ENCODE peak calls at places on chromosomes 2 and 18, in four cellular contexts. Z is Karpas-422, G is A549, P is IMR-90. B is an unnamed sample.
A peak's percentile ranks its signal among the peaks of the same experiment; 100 is the strongest.

GRCh38 chr2:112047537-112048235 is 7.4 kb upstream of the TMEM87B start:
- DNase-seq in Z (no peak), G (no peak), P (no peak), B (no peak)

GRCh38 chr2:39737661-39738060 is 41.4 kb downstream of the THUMPD2 start:
- DNase-seq in Z (no peak), G (no peak), P (peak; percentile 93), B (peak; percentile 79)

GRCh38 chr2:29921560-29921915 is at the start of gene ALK:
- DNase-seq in Z (no peak), G (peak; percentile 87), P (peak; percentile 59), B (peak; percentile 88)

GRCh38 chr2:14492920-14493503 is 139.5 kb upstream of the LRATD1 start:
- DNase-seq in Z (no peak), G (no peak), P (peak; percentile 96), B (peak; percentile 96)

GRCh38 chr2:68487773-68488355 is 20.5 kb downstream of the APLF start:
- DNase-seq in Z (peak; percentile 85), G (peak; percentile 21), P (peak; percentile 53), B (peak; percentile 20)

GRCh38 chr18:50051288-50051687 is 143.7 kb downstream of the MYO5B start:
- DNase-seq in Z (no peak), G (peak; percentile 6), P (no peak), B (peak; percentile 32)

GRCh38 chr2:136527560-136527959 is 237.8 kb upstream of the THSD7B start:
- DNase-seq in Z (peak; percentile 70), G (no peak), P (no peak), B (peak; percentile 0)

GRCh38 chr2:158357699-158358098 is 98.9 kb downstream of the CCDC148 start:
- DNase-seq in Z (no peak), G (no peak), P (no peak), B (no peak)

GRCh38 chr2:233470007-233470687 is 96.4 kb downstream of the USP40 start:
- DNase-seq in Z (no peak), G (no peak), P (no peak), B (no peak)

GRCh38 chr2:60488291-60488690 is 65.2 kb downstream of the BCL11A start:
- DNase-seq in Z (no peak), G (no peak), P (no peak), B (no peak)

GRCh38 chr18:76223403-76223802 is 271.6 kb downstream of the ZNF516 start:
- DNase-seq in Z (no peak), G (no peak), P (no peak), B (no peak)

GRCh38 chr2:239819091-239819973 is 205.8 kb downstream of the NDUFA10 start:
- DNase-seq in Z (no peak), G (no peak), P (no peak), B (no peak)

GRCh38 chr2:126863336-126864015 is 35.2 kb upstream of the TEX51 start:
- DNase-seq in Z (peak; percentile 85), G (no peak), P (no peak), B (no peak)

GRCh38 chr2:239000500-239001073 is 152.7 kb downstream of the TWIST2 start:
- DNase-seq in Z (no peak), G (no peak), P (no peak), B (no peak)

GRCh38 chr2:20557226-20557625 is 93.7 kb downstream of the HS1BP3 start:
- DNase-seq in Z (no peak), G (no peak), P (no peak), B (no peak)

GRCh38 chr2:120425014-120425413 is 79.1 kb downstream of the INHBB start:
- DNase-seq in Z (no peak), G (no peak), P (no peak), B (no peak)

GRCh38 chr2:217817466-217818292 is 185.1 kb downstream of the TNS1 start:
- DNase-seq in Z (no peak), G (no peak), P (no peak), B (no peak)

GRCh38 chr2:240615830-240616547 is 9.3 kb upstream of the GPR35 start:
- DNase-seq in Z (no peak), G (no peak), P (no peak), B (no peak)

GRCh38 chr2:58569460-58570185 is 328.5 kb upstream of the FANCL start:
- DNase-seq in Z (no peak), G (no peak), P (no peak), B (peak; percentile 19)

GRCh38 chr2:20457027-20457426 is 10.2 kb downstream of the RHOB start:
- DNase-seq in Z (no peak), G (no peak), P (peak; percentile 65), B (no peak)

GRCh38 chr2:40470817-40471809 is 19.2 kb upstream of the SLC8A1 start:
- DNase-seq in Z (no peak), G (no peak), P (no peak), B (no peak)

GRCh38 chr2:204357175-204357695 is 188.0 kb upstream of the PARD3B start:
- DNase-seq in Z (no peak), G (no peak), P (no peak), B (no peak)

GRCh38 chr2:82062469-82062868 is 1757.9 kb upstream of the LRRTM1 start:
- DNase-seq in Z (no peak), G (no peak), P (no peak), B (no peak)

GRCh38 chr18:79570266-79571201 is 109.1 kb upstream of the CTDP1 start:
- DNase-seq in Z (no peak), G (no peak), P (peak; percentile 87), B (no peak)

GRCh38 chr2:231696004-231696367 is 12.3 kb upstream of the PTMA start:
- DNase-seq in Z (no peak), G (no peak), P (peak; percentile 39), B (no peak)

GRCh38 chr18:79750980-79751571 is 46.7 kb upstream of the KCNG2 start:
- DNase-seq in Z (no peak), G (no peak), P (no peak), B (no peak)

GRCh38 chr2:203636896-203637818 is 69.3 kb upstream of the CD28 start:
- DNase-seq in Z (no peak), G (no peak), P (no peak), B (peak; percentile 58)

GRCh38 chr18:57754577-57755330 is 48.4 kb downstream of the ATP8B1 start:
- DNase-seq in Z (no peak), G (no peak), P (no peak), B (no peak)

GRCh38 chr2:70657246-70657645 is 103.6 kb upstream of the TGFA start:
- DNase-seq in Z (no peak), G (no peak), P (no peak), B (no peak)

GRCh38 chr2:196610796-196611195 is 28.7 kb upstream of the CCDC150 start:
- DNase-seq in Z (no peak), G (no peak), P (no peak), B (no peak)

GRCh38 chr2:37688771-37689468 is 17.5 kb upstream of the CDC42EP3 start:
- DNase-seq in Z (no peak), G (no peak), P (peak; percentile 91), B (peak; percentile 78)

GRCh38 chr2:61885896-61886603 is 2.4 kb downstream of the CCT4 start:
- DNase-seq in Z (no peak), G (no peak), P (no peak), B (no peak)

GRCh38 chr2:61887684-61888303 is 662 bp downstream of the CCT4 start:
- DNase-seq in Z (peak; percentile 74), G (no peak), P (peak; percentile 36), B (peak; percentile 37)

DNA sequence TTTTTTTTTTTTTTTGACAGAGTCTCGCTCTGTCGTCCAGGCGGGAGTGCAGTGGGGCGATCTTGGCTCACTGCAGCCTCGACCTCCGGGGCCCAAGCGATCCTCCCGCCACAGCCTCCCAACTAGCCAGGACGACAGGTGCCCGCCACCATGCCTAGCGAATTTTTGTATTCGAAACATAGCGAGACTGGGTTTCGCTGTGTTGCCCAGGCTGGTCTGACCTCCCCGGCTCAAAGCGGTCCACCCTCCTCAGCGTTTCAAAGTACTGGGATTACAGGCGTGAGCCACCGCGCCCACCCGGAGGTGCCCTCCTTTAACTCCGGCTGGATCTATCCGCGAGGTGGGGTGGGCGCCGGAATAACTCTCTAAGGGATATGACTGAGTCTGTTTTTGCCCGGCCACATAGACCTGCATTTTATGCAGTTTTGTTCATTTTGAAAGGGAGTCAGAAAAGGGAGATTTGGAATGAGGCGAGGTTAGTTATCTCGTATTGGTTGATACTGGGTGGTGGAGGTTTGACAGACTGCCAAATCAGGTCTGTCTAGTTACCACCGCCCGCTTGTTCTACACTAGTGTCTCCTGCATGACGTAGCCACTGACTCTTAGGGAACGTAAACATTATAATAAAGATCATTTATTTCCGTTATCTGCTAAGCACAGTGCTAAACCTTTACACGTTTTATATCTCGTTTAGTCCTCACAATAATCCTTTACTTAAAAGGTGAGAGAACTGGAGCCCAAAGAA is 928 bp upstream of the CCT4 start:
- DNase-seq in Z (no peak), G (no peak), P (no peak), B (no peak)
- H3K4me3 ChIP-seq in Z (peak overlapping the region; percentile 94), G (peak overlapping the region; percentile 88), P (no peak overlapping the region), B (peak overlapping the region; percentile 24)

GRCh38 chr18:5626130-5626880 is 82.5 kb upstream of the EPB41L3 start:
- DNase-seq in Z (no peak), G (no peak), P (no peak), B (no peak)
- H3K4me2 ChIP-seq in Z (no peak overlapping the region), G (no peak overlapping the region), P (no peak overlapping the region), B (no peak overlapping the region)

GRCh38 chr2:11330457-11331142 is 13.8 kb downstream of the ROCK2 start:
- DNase-seq in Z (peak; percentile 25), G (no peak), P (no peak), B (no peak)

GRCh38 chr2:11329759-11330158 is 14.7 kb downstream of the ROCK2 start:
- DNase-seq in Z (peak; percentile 6), G (no peak), P (peak; percentile 68), B (peak; percentile 16)

GRCh38 chr2:11327871-11328270 is 16.6 kb downstream of the ROCK2 start:
- DNase-seq in Z (no peak), G (no peak), P (no peak), B (no peak)

GRCh38 chr2:11325961-11326691 is 18.3 kb downstream of the ROCK2 start:
- DNase-seq in Z (no peak), G (no peak), P (no peak), B (no peak)

GRCh38 chr2:11326692-11327211 is 17.7 kb downstream of the ROCK2 start:
- DNase-seq in Z (no peak), G (no peak), P (no peak), B (no peak)
- H3K4me3 ChIP-seq in Z (no peak overlapping the region), G (no peak overlapping the region), P (no peak overlapping the region), B (no peak overlapping the region)

GRCh38 chr18:25322806-25323205 is 29.2 kb downstream of the ZNF521 start:
- DNase-seq in Z (no peak), G (no peak), P (no peak), B (no peak)
- H3K4me2 ChIP-seq in Z (no peak overlapping the region), G (no peak overlapping the region), P (no peak overlapping the region), B (no peak overlapping the region)

GRCh38 chr2:26970928-26971627 is 641 bp downstream of the MAPRE3 start:
- DNase-seq in Z (no peak), G (peak; percentile 46), P (peak; percentile 18), B (peak; percentile 39)
- H3K4me3 ChIP-seq in Z (peak overlapping the region; percentile 66), G (peak overlapping the region; percentile 93), P (peak overlapping the region; percentile 92), B (peak overlapping the region; percentile 93)

DNA sequence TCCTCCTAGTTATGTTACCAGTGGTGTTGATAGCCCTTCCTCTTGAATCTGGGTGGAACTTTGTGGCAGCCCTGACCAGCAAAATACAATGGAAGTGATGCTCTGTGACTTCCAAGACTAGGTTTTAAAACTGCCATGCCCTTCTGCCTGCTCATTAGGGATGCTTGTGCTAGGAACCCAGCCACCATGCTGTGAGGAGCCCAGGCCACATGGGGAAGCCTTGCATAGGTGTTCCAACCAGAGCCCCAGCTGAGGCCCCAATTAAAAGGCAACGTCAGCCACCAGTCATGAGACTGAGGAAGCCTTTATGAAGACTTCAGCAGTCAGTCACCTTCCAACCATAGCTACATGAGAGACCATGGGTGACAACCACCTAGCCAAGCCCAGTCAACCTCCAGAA is 14.0 kb upstream of the MAPRE2 start:
- DNase-seq in Z (peak; percentile 69), G (no peak), P (no peak), B (no peak)
- H3K4me2 ChIP-seq in Z (peak overlapping the region; percentile 35), G (no peak overlapping the region), P (no peak overlapping the region), B (no peak overlapping the region)